ENCODE peak calls at places on chromosomes 4 and X, in four cellular contexts. One of them, this sample, is unnamed.

GRCh38 chr4:169484485-169484884 is 127.9 kb downstream of the NEK1 start:
- DNase-seq in HCT116: no peak
- DNase-seq in heart left ventricle: no peak
- DNase-seq in K562: no peak
- DNase-seq in this sample: no peak

GRCh38 chr4:152962160-152962559 is 26.0 kb downstream of the FHDC1 start:
- DNase-seq in K562: no peak
- DNase-seq in heart left ventricle: no peak
- DNase-seq in HCT116: no peak
- DNase-seq in this sample: no peak

GRCh38 chr4:102606261-102606660 is 105.1 kb downstream of the NFKB1 start:
- DNase-seq in heart left ventricle: no peak
- DNase-seq in HCT116: no peak
- DNase-seq in K562: no peak
- DNase-seq in this sample: no peak

GRCh38 chr4:6695660-6696581 is 2.2 kb downstream of the S100P start:
- DNase-seq in K562: no peak
- DNase-seq in HCT116: no peak
- DNase-seq in heart left ventricle: no peak
- DNase-seq in this sample: no peak

GRCh38 chr4:148061795-148062194 is 329.9 kb downstream of the ARHGAP10 start:
- DNase-seq in heart left ventricle: no peak
- DNase-seq in K562: no peak
- DNase-seq in HCT116: no peak
- DNase-seq in this sample: no peak

GRCh38 chr4:138816883-138817282 is 198.7 kb upstream of the NOCT start:
- DNase-seq in heart left ventricle: no peak
- DNase-seq in K562: no peak
- DNase-seq in HCT116: no peak
- DNase-seq in this sample: no peak

GRCh38 chr4:86497131-86497530 is 97.0 kb upstream of the PTPN13 start:
- DNase-seq in K562: no peak
- DNase-seq in heart left ventricle: no peak
- DNase-seq in HCT116: no peak
- DNase-seq in this sample: no peak

GRCh38 chr4:109989044-109989443 is 76.4 kb downstream of the EGF start:
- DNase-seq in K562: no peak
- DNase-seq in HCT116: peak; percentile 50
- DNase-seq in heart left ventricle: no peak
- DNase-seq in this sample: no peak

GRCh38 chr4:33060873-33061542 is 2340.8 kb downstream of the PCDH7 start:
- DNase-seq in heart left ventricle: no peak
- DNase-seq in K562: no peak
- DNase-seq in HCT116: peak; percentile 68
- DNase-seq in this sample: no peak

GRCh38 chr4:93876739-93877138 is 48.2 kb downstream of the ATOH1 start:
- DNase-seq in HCT116: no peak
- DNase-seq in K562: no peak
- DNase-seq in heart left ventricle: no peak
- DNase-seq in this sample: no peak

GRCh38 chrX:113947548-113947947 is 636.3 kb upstream of the HTR2C start:
- DNase-seq in K562: peak; percentile 11
- DNase-seq in HCT116: peak; percentile 12
- DNase-seq in heart left ventricle: no peak
- DNase-seq in this sample: no peak

GRCh38 chr4:102500371-102501175 is 586 bp upstream of the NFKB1 start:
- DNase-seq in heart left ventricle: peak; percentile 71
- DNase-seq in K562: no peak
- DNase-seq in HCT116: no peak
- DNase-seq in this sample: no peak

GRCh38 chr4:158176108-158176507 is 3.3 kb upstream of the GASK1B start:
- DNase-seq in K562: no peak
- DNase-seq in HCT116: peak; percentile 56
- DNase-seq in heart left ventricle: no peak
- DNase-seq in this sample: no peak

GRCh38 chrX:38923451-38923969 is 122.3 kb downstream of the MID1IP1 start:
- DNase-seq in K562: no peak
- DNase-seq in HCT116: no peak
- DNase-seq in heart left ventricle: no peak
- DNase-seq in this sample: no peak

GRCh38 chr4:8188085-8188484 is 11.0 kb upstream of the SH3TC1 start:
- DNase-seq in K562: no peak
- DNase-seq in HCT116: no peak
- DNase-seq in heart left ventricle: no peak
- DNase-seq in this sample: no peak

GRCh38 chr4:8706221-8707044 is 113.9 kb downstream of the CPZ start:
- DNase-seq in K562: no peak
- DNase-seq in HCT116: no peak
- DNase-seq in heart left ventricle: no peak
- DNase-seq in this sample: no peak

GRCh38 chrX:134933248-134933647 is 57.5 kb upstream of the SMIM10 start:
- DNase-seq in HCT116: no peak
- DNase-seq in heart left ventricle: no peak
- DNase-seq in K562: no peak
- DNase-seq in this sample: no peak

GRCh38 chr4:66465111-66465510 is 794.8 kb upstream of the EPHA5 start:
- DNase-seq in heart left ventricle: no peak
- DNase-seq in K562: no peak
- DNase-seq in HCT116: no peak
- DNase-seq in this sample: no peak

GRCh38 chr4:6723851-6724250 is 7.9 kb downstream of the BLOC1S4 start:
- DNase-seq in HCT116: no peak
- DNase-seq in K562: no peak
- DNase-seq in heart left ventricle: no peak
- DNase-seq in this sample: no peak

GRCh38 chr4:36494016-36494415 is 212.6 kb downstream of the DTHD1 start:
- DNase-seq in HCT116: no peak
- DNase-seq in K562: no peak
- DNase-seq in heart left ventricle: no peak
- DNase-seq in this sample: no peak

GRCh38 chr4:52873191-52873590 is 11.1 kb downstream of the RASL11B start:
- DNase-seq in heart left ventricle: no peak
- DNase-seq in HCT116: peak; percentile 13
- DNase-seq in K562: no peak
- DNase-seq in this sample: no peak

GRCh38 chr4:159549092-159549491 is 446.2 kb downstream of the RAPGEF2 start:
- DNase-seq in heart left ventricle: no peak
- DNase-seq in K562: no peak
- DNase-seq in HCT116: no peak
- DNase-seq in this sample: no peak

GRCh38 chr4:39522068-39522467 is 5.2 kb downstream of the UGDH start:
- DNase-seq in K562: no peak
- DNase-seq in heart left ventricle: no peak
- DNase-seq in HCT116: no peak
- DNase-seq in this sample: no peak

GRCh38 chr4:39521253-39521908 is 5.9 kb downstream of the UGDH start:
- DNase-seq in K562: no peak
- DNase-seq in HCT116: no peak
- DNase-seq in heart left ventricle: no peak
- DNase-seq in this sample: no peak

GRCh38 chr4:39514888-39515401 is 12.3 kb downstream of the UGDH start:
- DNase-seq in HCT116: peak; percentile 27
- DNase-seq in K562: no peak
- DNase-seq in heart left ventricle: no peak
- DNase-seq in this sample: no peak

GRCh38 chr4:39516407-39516966 is 10.8 kb downstream of the UGDH start:
- DNase-seq in HCT116: no peak
- DNase-seq in K562: no peak
- DNase-seq in heart left ventricle: no peak
- DNase-seq in this sample: no peak

DNA sequence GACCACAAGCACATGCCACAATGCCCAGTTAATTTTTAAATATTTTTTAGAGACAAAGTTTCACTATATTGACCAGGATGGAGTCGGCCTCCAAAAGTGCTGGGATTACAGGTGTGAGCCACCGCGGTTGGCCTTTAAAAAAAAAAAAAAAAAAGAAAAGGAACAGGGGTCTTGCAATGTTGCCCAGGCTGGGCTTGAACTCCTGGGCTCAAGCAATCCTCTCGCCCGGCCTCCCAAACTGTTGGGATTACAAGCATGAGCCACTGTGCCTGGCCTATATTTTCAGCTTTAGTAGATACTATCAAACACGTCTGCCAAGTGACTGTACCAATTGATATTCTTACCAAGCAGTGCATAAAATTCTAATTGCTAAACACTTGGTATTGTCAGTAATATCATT is 8.8 kb downstream of the UGDH start:
- DNase-seq in heart left ventricle: no peak
- DNase-seq in HCT116: no peak
- DNase-seq in K562: no peak
- DNase-seq in this sample: no peak
- H3K36me3 ChIP-seq in heart left ventricle: peaks cover 9% of the 10 kb centered on the region
- H3K36me3 ChIP-seq in HCT116: peaks cover 4% of the 10 kb centered on the region
- H3K36me3 ChIP-seq in K562: peaks cover 11% of the 10 kb centered on the region
- H3K36me3 ChIP-seq in this sample: peaks cover 6% of the 10 kb centered on the region

GRCh38 chrX:81202413-81202794 is 502 bp downstream of the SH3BGRL start:
- DNase-seq in HCT116: no peak
- DNase-seq in heart left ventricle: no peak
- DNase-seq in K562: no peak
- DNase-seq in this sample: no peak

GRCh38 chrX:81206471-81206870 is 4.6 kb downstream of the SH3BGRL start:
- DNase-seq in heart left ventricle: no peak
- DNase-seq in HCT116: no peak
- DNase-seq in K562: no peak
- DNase-seq in this sample: no peak

GRCh38 chrX:81202989-81203388 is 1.1 kb downstream of the SH3BGRL start:
- DNase-seq in heart left ventricle: no peak
- DNase-seq in K562: no peak
- DNase-seq in HCT116: no peak
- DNase-seq in this sample: no peak

GRCh38 chrX:81201692-81202412 is at the start of the genes HMGN5 and SH3BGRL:
- DNase-seq in K562: peak; percentile 54
- DNase-seq in HCT116: peak; percentile 56
- DNase-seq in heart left ventricle: peak; percentile 84
- DNase-seq in this sample: peak; percentile 92
- TF ChIP-seq POLR2A in K562: peak; percentile 57
- TF ChIP-seq POLR2A in HCT116: peak; percentile 31
- TF ChIP-seq POLR2A in heart left ventricle: no peak
- TF ChIP-seq POLR2A in this sample: no peak

GRCh38 chr4:81631958-81632439 is 160.3 kb upstream of the RASGEF1B start:
- DNase-seq in HCT116: no peak
- DNase-seq in K562: peak; percentile 9
- DNase-seq in heart left ventricle: no peak
- DNase-seq in this sample: no peak
- H3K4me3 ChIP-seq in HCT116: no peak overlapping the region
- H3K4me3 ChIP-seq in K562: no peak overlapping the region
- H3K4me3 ChIP-seq in heart left ventricle: no peak overlapping the region
- H3K4me3 ChIP-seq in this sample: no peak overlapping the region

DNA sequence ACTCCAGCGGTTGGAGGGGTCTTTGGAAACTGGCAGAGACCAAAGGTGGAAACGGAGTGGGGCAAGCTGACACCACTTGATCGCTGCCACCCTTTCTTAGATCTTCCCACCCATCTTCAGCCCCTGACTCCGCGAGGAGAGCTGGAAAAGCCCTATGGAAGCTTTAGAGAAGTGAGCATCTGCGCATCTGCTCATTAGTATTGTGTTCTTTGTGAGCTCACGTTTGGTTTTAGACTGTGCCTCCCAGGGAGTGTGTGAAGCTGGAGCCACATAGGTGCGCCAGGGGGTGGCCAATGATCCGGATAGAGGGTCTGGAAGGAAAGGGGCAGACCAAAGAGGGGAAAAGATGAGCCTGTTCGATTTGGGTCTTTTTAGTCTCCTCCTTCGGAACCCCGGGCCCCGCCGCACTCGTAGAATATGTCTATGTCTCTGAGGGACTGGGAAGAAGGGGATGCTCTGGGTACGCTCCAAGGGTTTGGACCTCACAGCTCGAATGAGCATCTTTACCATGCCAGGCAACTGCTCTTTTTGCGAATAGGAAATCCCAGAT is 564 bp upstream of the DKK2 start:
- DNase-seq in HCT116: no peak
- DNase-seq in K562: no peak
- DNase-seq in heart left ventricle: no peak
- DNase-seq in this sample: no peak
- H3K36me3 ChIP-seq in HCT116: no peaks in the 10 kb centered on the region
- H3K36me3 ChIP-seq in K562: no peaks in the 10 kb centered on the region
- H3K36me3 ChIP-seq in heart left ventricle: no peaks in the 10 kb centered on the region
- H3K36me3 ChIP-seq in this sample: no peaks in the 10 kb centered on the region

DNA sequence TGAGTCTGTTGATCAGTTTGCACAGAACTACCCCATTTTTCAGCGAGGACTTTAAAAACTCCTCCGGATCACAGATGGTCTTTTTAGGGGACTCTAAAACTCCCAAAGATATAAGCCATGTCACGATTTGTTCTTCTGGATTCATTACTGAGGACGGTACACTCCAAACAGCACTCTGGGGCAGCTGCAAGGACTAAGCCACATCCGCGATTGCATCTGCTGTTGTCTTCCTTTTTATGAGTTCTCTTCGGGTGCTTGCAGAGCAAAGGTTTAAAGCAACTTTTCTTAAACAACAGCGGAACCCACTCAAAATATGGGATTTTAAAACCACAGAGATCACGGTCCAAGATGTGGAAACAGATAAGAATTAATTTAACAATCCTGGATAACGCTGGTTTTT is at the start of gene ARHGEF6:
- DNase-seq in K562: no peak
- DNase-seq in heart left ventricle: no peak
- DNase-seq in HCT116: no peak
- DNase-seq in this sample: no peak
- TF ChIP-seq POLR2A in K562: no peak
- TF ChIP-seq POLR2A in heart left ventricle: no peak
- TF ChIP-seq POLR2A in HCT116: no peak
- TF ChIP-seq POLR2A in this sample: no peak

DNA sequence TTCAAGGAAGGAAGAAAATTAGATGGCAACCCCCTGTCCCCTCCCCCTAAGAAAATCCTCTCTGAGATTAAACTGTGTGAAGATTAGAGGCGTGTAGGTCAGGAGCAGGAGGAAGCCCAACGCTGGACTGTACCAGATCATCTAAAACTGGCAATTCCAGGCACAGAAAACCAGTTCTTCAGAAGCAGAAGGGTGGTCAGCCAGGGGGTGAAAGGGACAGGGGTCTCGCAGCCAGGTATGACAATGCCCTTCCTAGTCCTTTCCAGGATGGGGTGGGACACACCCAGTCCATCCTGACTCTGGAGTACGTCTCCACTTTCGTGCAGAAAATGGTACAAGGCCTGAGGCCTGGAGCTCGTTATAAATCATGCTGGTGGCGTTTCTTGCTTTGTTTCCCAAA is 3.3 kb upstream of the RHOH start:
- DNase-seq in HCT116: no peak
- DNase-seq in heart left ventricle: no peak
- DNase-seq in K562: no peak
- DNase-seq in this sample: no peak
- H3K4me3 ChIP-seq in HCT116: no peak overlapping the region
- H3K4me3 ChIP-seq in heart left ventricle: no peak overlapping the region
- H3K4me3 ChIP-seq in K562: no peak overlapping the region
- H3K4me3 ChIP-seq in this sample: no peak overlapping the region

DNA sequence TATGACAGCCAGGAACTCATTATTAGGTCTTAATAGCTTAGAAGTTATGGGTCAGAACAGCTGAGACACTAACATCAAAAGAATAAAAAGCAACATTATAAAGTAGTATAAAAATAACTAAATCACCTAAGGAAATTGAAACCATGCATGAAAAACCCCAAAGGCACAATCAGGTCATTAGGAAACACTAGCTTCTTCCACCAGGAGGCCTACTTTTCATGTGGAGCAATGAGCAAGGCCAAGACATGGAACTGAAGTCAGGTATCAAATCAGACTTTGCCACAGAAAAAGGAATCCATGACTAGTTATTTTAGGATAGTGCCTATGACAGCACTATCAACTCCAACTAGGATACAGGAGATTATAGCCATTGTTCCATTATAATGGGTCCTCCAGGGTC is 7.9 kb downstream of the HUWE1 start:
- DNase-seq in HCT116: no peak
- DNase-seq in heart left ventricle: no peak
- DNase-seq in K562: no peak
- DNase-seq in this sample: no peak
- H3K36me3 ChIP-seq in HCT116: peaks cover 29% of the 10 kb centered on the region
- H3K36me3 ChIP-seq in heart left ventricle: no peaks in the 10 kb centered on the region
- H3K36me3 ChIP-seq in K562: peaks cover 83% of the 10 kb centered on the region
- H3K36me3 ChIP-seq in this sample: peaks cover 11% of the 10 kb centered on the region

This sample was measured in esophagus muscularis mucosa.